ENCODE peak calls at places on chromosome 1, in four cellular contexts. G, V, T and Y are unnamed samples.

GRCh38 chr1:18637553-18637960 is 6.9 kb downstream of the PAX7 start:
- DNase-seq in G (peak), T (no peak), V (no peak), Y (no peak)

GRCh38 chr1:3773572-3774502 is 1.3 kb downstream of the SMIM1 start:
- DNase-seq in V (no peak), G (no peak), T (no peak), Y (no peak)

GRCh38 chr1:187696092-187696491 is 867.3 kb downstream of the PLA2G4A start:
- DNase-seq in G (no peak), T (peak), V (peak), Y (no peak)

GRCh38 chr1:236685917-236686814 is at the start of gene ACTN2:
- DNase-seq in G (peak), T (no peak), V (peak), Y (peak)

GRCh38 chr1:207389728-207390464 is 64.2 kb upstream of the CR2 start:
- DNase-seq in T (peak), G (no peak), V (peak), Y (no peak)

GRCh38 chr1:6454856-6455751 is 10.9 kb downstream of the TNFRSF25 start:
- DNase-seq in V (no peak), T (no peak), G (peak), Y (peak)

GRCh38 chr1:54973205-54973921 is 7.1 kb upstream of the TMEM61 start:
- DNase-seq in G (peak), T (peak), V (peak), Y (peak)

GRCh38 chr1:177784394-177784793 is 185.5 kb downstream of the SEC16B start:
- DNase-seq in T (no peak), G (no peak), V (peak), Y (no peak)

GRCh38 chr1:91730781-91731732 is 154.9 kb downstream of the TGFBR3 start:
- DNase-seq in T (peak), G (no peak), V (no peak), Y (peak)